ENCODE peak calls at places on chromosomes 4 and X, in eight cellular contexts. U is IMR-90, J is SK-N-SH, W is AG04450, X is tibial artery, S is prostate gland, Y is A549, A is Panc1. E is an unnamed sample.

GRCh38 chr4:54571293-54571723 is 86.4 kb upstream of the KIT start:
- DNase-seq in U (no peak), J (no peak), W (no peak), X (no peak), S (no peak), Y (no peak), A (no peak), E (no peak)

GRCh38 chrX:40056420-40056819 is 41.3 kb downstream of the BCOR start:
- DNase-seq in U (no peak), J (no peak), W (no peak), X (no peak), S (no peak), Y (no peak), A (no peak), E (no peak)

GRCh38 chr4:37873383-37873782 is 17.5 kb upstream of the TBC1D1 start:
- DNase-seq in U (peak), J (no peak), W (no peak), X (no peak), S (peak), Y (peak), A (peak), E (no peak)

GRCh38 chrX:107738272-107738671 is 37.3 kb downstream of the TSC22D3 start:
- DNase-seq in U (no peak), J (no peak), W (no peak), X (no peak), S (no peak), Y (no peak), A (no peak), E (peak)

GRCh38 chr4:177131736-177132135 is 177.9 kb upstream of the NEIL3 start:
- DNase-seq in U (no peak), J (no peak), W (no peak), X (no peak), S (no peak), Y (no peak), A (no peak), E (no peak)

GRCh38 chr4:137648531-137648930 is 116.2 kb upstream of the PCDH18 start:
- DNase-seq in U (no peak), J (no peak), W (no peak), X (no peak), S (no peak), Y (no peak), A (no peak), E (no peak)

GRCh38 chrX:18676470-18676869 is 4.6 kb upstream of the RS1 start:
- DNase-seq in U (peak), J (peak), W (no peak), X (no peak), S (no peak), Y (peak), A (no peak), E (no peak)

GRCh38 chr4:154349829-154350228 is 141.8 kb downstream of the DCHS2 start:
- DNase-seq in U (no peak), J (no peak), W (no peak), X (no peak), S (no peak), Y (peak), A (no peak), E (no peak)

GRCh38 chr4:125316391-125316780 is 1.6 kb downstream of the FAT4 start:
- DNase-seq in U (no peak), J (peak), W (no peak), X (peak), S (peak), Y (peak), A (no peak), E (peak)

GRCh38 chrX:584572-584971 is 46.0 kb upstream of the SHOX start:
- DNase-seq in U (no peak), J (no peak), W (no peak), X (no peak), S (no peak), Y (no peak), A (no peak), E (no peak)

GRCh38 chr4:158496030-158496741 is 25.5 kb upstream of the RXFP1 start:
- DNase-seq in U (no peak), J (peak), W (no peak), X (peak), S (no peak), Y (peak), A (no peak), E (peak)

GRCh38 chrX:75746891-75747639 is 38.0 kb downstream of the MAGEE2 start:
- DNase-seq in U (no peak), J (peak), W (no peak), X (no peak), S (peak), Y (peak), A (no peak), E (peak)

GRCh38 chrX:141180851-141181250 is 3.9 kb upstream of the LDOC1 start:
- DNase-seq in U (no peak), J (no peak), W (no peak), X (no peak), S (no peak), Y (no peak), A (no peak), E (no peak)

GRCh38 chrX:141175786-141176185 is 1.1 kb downstream of the LDOC1 start:
- DNase-seq in U (no peak), J (no peak), W (no peak), X (no peak), S (no peak), Y (no peak), A (no peak), E (no peak)

GRCh38 chrX:141176586-141177451 is at the start of gene LDOC1:
- DNase-seq in U (peak), J (peak), W (peak), X (peak), S (peak), Y (peak), A (no peak), E (peak)
- H3K27ac ChIP-seq in U (peak), J (no peak), W (peak), X (peak), S (peak), Y (peak), A (no peak), E (no peak)

DNA sequence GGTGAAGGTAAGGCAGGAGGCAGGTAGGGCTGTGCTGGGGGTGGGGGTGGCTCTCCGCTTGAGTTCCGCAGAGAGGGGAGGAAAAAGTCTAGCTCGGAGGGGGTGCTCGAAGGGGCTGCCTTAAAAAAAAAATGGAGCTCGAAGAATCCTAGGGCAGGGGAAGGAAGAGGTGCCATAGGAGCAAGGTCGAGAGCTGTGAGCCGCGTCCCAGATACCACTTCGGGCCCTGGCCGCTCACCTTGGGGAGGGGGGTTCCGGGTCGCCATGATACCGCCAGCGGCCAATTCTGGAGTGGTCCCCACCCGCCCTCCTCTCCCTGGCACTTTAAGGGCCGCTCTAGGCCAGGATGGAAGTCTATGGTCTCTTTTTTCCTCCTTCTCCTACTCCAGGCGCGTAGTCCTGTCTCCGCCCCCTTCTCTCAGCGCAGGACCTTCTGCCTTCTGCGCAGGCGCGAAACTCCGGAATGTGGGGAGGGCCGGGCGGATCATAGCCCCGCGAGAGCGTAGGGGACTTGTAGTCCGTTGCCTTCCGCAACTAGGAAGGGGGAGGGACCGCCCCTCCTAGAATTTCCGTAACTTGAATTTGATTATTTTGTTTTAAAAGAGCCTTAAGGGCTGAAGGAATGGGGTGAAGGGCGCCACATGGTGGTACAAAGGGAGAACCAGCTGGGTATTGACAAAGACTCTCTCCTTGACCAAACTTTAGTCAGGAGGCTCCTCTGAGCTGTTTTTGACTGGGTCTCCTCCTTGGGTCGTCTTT is at the start of gene FUNDC1:
- DNase-seq in U (peak), J (peak), W (peak), X (peak), S (peak), Y (peak), A (peak), E (peak)
- TF ChIP-seq CTCF in U (peak), J (peak), W (peak), X (no peak), S (peak), Y (peak), A (peak), E (peak)

DNA sequence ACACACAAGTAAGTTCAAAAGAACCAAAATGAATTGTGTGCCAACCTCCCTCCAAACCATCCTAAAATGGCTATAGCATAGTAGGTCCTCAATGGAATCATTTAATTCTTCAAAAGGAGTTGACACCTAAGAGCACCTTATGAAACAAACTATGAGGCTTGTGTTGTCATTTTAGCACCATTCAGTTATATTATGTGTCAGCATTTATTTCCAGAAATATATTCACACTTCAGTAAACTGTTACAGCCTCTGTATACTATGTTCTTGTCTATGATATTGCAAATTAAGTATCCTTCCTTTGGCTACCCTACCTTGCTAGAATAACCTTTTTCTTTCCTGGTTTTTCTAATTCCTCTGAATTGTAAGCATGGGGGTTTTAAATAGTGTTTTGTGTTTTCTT is 18.2 kb downstream of the GABRA4 start:
- DNase-seq in U (no peak), J (no peak), W (no peak), X (no peak), S (no peak), Y (no peak), A (no peak), E (no peak)
- H3K4me3 ChIP-seq in U (no peak), J (no peak), W (no peak), X (no peak), S (no peak), Y (no peak), A (no peak), E (no peak)

DNA sequence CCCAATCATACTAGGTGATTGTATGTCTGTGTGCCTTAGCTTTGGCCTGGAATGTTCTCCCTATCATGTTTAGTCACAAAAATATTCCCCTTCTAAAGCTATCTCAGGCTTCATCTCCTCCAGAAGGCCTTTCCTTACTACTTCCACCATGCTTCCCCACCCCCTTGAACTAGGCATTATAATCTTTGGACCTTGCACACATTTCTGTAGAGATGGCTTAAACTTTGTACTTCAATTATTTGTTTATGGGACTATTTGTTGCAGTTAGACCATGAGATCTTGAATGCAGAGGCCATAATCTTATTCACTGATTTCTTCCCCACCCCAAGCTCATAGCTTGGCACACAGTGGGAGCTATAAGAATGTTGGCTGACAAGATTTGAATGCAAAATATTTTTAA is 262.0 kb upstream of the EDA2R start:
- DNase-seq in U (no peak), J (no peak), W (no peak), X (no peak), S (no peak), Y (no peak), A (no peak), E (no peak)
- H3K27ac ChIP-seq in U (no peak), J (no peak), W (no peak), X (no peak), S (no peak), Y (no peak), A (no peak), E (no peak)

GRCh38 chrX:123803331-123803983 is 56.4 kb upstream of the XIAP start:
- DNase-seq in U (peak), J (peak), W (no peak), X (peak), S (peak), Y (peak), A (peak), E (no peak)
- TF ChIP-seq CTCF in U (no peak), J (no peak), W (no peak), X (no peak), S (no peak), Y (no peak), A (no peak), E (no peak)

GRCh38 chr4:112646632-112647537 is 9.9 kb downstream of the LARP7 start:
- DNase-seq in U (no peak), J (no peak), W (no peak), X (no peak), S (no peak), Y (no peak), A (no peak), E (no peak)

GRCh38 chr4:112649055-112649408 is 12.1 kb downstream of the LARP7 start:
- DNase-seq in U (no peak), J (no peak), W (no peak), X (no peak), S (no peak), Y (no peak), A (no peak), E (no peak)

GRCh38 chr4:112647785-112648184 is 10.8 kb downstream of the LARP7 start:
- DNase-seq in U (no peak), J (no peak), W (no peak), X (no peak), S (no peak), Y (no peak), A (no peak), E (no peak)

GRCh38 chr4:112648263-112649054 is 11.5 kb downstream of the LARP7 start:
- DNase-seq in U (peak), J (no peak), W (no peak), X (no peak), S (no peak), Y (no peak), A (no peak), E (no peak)

DNA sequence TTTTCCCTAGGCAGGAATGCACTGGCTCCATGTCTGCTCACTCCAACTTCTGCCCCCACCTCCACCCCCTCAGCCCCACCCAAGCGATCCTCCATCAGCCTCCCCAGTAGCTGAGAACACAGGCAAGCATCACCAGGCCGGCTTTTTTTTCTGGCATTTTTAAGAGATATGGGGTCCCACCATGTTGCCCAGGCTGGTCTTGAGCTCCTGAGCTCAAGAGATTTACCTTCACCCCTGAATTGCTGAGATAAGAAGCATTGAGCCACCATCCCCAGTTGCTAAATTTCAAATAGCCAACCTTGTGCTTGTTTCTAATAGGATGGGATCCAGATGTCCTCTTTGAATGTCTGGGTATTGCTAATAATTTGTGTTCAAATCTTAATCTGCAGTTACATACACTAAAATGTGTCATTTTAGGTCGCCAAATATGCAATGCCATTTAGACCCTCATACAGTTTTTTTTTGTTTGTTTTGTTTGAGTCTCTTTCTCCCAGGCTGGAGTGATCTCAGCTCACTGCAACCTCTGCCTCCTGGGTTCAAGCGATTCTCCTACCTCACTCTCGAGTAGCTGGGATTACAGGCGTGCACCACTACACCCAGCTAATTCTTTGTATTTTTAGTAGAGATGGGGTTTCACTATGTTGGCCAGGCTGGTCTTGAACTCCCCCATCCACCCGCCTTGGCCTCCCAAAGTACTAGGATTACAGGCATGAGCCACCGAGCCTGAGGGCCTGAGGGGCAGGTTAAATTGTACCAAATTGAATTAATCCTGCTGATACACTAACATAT is 8.8 kb downstream of the LARP7 start:
- DNase-seq in U (no peak), J (no peak), W (no peak), X (no peak), S (no peak), Y (no peak), A (no peak), E (no peak)
- H3K4me3 ChIP-seq in U (no peak), J (no peak), W (no peak), X (no peak), S (no peak), Y (no peak), A (no peak), E (no peak)

DNA sequence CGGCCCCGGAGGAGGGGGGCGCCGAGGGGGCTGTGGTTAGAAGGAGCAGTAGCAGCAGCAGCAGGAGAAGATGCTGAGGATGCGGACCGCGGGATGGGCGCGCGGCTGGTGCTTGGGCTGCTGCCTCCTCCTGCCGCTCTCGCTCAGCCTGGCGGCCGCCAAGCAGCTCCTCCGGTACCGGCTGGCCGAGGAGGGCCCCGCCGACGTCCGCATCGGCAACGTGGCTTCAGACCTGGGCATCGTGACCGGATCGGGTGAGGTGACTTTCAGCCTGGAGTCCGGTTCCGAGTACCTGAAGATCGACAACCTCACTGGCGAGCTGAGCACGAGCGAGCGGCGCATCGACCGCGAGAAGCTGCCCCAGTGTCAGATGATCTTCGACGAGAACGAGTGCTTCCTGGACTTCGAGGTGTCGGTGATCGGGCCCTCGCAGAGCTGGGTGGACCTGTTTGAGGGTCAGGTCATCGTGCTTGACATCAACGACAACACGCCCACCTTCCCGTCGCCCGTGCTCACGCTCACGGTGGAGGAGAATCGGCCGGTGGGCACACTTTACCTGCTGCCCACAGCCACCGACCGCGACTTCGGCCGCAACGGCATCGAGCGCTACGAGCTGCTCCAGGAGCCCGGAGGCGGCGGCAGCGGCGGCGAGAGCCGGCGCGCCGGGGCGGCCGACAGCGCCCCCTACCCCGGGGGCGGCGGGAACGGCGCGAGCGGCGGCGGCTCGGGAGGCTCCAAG is 1.4 kb downstream of the PCDH7 start:
- DNase-seq in U (peak), J (peak), W (no peak), X (peak), S (peak), Y (peak), A (no peak), E (peak)
- H3K27ac ChIP-seq in U (peak), J (no peak), W (no peak), X (peak), S (peak), Y (no peak), A (peak), E (peak)

DNA sequence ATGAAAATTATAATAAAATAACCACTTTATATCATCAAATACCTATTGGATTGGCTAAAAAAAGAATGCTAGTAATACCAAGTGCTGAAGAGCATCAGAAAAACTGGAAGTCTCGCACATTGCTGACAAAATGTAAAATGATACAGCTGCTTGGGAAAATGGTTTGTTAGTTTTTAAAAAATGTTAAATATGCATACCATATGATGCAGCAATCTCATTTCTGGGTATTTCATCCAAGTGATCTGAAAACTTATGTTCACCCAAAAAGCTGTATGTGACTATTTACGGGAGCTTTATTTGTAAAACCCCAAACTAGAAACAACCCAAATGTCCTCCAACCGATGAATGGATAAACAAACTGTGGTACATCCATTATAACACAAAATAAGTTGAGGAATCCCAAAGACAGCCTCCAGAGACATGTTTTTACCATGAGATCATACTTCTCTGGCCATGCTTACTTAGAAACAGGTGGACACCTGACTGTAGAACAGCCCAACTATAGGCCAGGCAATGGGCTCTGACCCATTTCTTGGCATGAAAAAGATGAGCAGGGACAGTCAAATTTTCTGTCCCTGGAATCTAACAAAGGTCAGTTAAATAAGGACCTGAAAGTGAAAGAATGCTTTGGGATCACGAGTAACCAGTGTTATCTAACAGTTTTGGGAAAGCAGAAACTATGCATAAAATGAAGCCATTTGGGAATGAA is 47.5 kb upstream of the FAM120C start:
- DNase-seq in U (peak), J (no peak), W (no peak), X (no peak), S (no peak), Y (no peak), A (no peak), E (no peak)
- TF ChIP-seq CTCF in U (no peak), J (no peak), W (no peak), X (no peak), S (no peak), Y (no peak), A (no peak), E (no peak)